ENCODE peak calls at places on chromosomes 5 and 9, in six cellular contexts. W is MM.1S; Q is uterus; D is tibial nerve; G is Panc1; N is CD8-positive, alpha-beta T cell. A is an unnamed sample. For H3K4me1 and H3K9me3, the result is how much of the 10 kb centered on the place peaks cover.

GRCh38 chr9:120439147-120439546 is 140.8 kb downstream of the CDK5RAP2 start:
- DNase-seq in W (peak), Q (no peak), D (no peak), G (no peak), N (no peak), A (no peak)

GRCh38 chr9:128072144-128073021 is 4.4 kb downstream of the SLC25A25 start:
- DNase-seq in W (peak), Q (peak), D (peak), G (no peak), N (peak), A (peak)

GRCh38 chr9:75146229-75146628 is 57.9 kb downstream of the OSTF1 start:
- DNase-seq in W (no peak), Q (no peak), D (no peak), G (no peak), N (no peak), A (no peak)

GRCh38 chr5:59557572-59557971 is 336.0 kb downstream of the PDE4D start:
- DNase-seq in W (peak), Q (no peak), D (no peak), G (no peak), N (no peak), A (no peak)

GRCh38 chr9:127166651-127167524 is 44.5 kb upstream of the ANGPTL2 start:
- DNase-seq in W (peak), Q (peak), D (no peak), G (no peak), N (no peak), A (no peak)

GRCh38 chr9:34546834-34547827 is 24.3 kb upstream of the ENHO start:
- DNase-seq in W (peak), Q (peak), D (peak), G (no peak), N (peak), A (peak)

GRCh38 chr5:97629281-97629680 is 446.2 kb upstream of the RIOK2 start:
- DNase-seq in W (no peak), Q (no peak), D (peak), G (no peak), N (no peak), A (peak)

GRCh38 chr5:1103505-1104326 is 8.1 kb downstream of the SLC12A7 start:
- DNase-seq in W (no peak), Q (peak), D (peak), G (no peak), N (no peak), A (peak)

GRCh38 chr5:95530441-95530840 is 24.3 kb downstream of the SKIC3 start:
- DNase-seq in W (no peak), Q (no peak), D (no peak), G (peak), N (no peak), A (no peak)

GRCh38 chr9:107036367-107036766 is 173.4 kb downstream of the ZNF462 start:
- DNase-seq in W (no peak), Q (no peak), D (no peak), G (no peak), N (no peak), A (no peak)

GRCh38 chr5:53362521-53362941 is 117.9 kb upstream of the FST start:
- DNase-seq in W (no peak), Q (no peak), D (no peak), G (peak), N (no peak), A (no peak)

GRCh38 chr5:116498478-116498877 is 76.1 kb downstream of the SEMA6A start:
- DNase-seq in W (no peak), Q (no peak), D (no peak), G (no peak), N (no peak), A (no peak)

GRCh38 chr5:140468188-140468587 is 66.6 kb downstream of the ANKHD1 start:
- DNase-seq in W (peak), Q (no peak), D (no peak), G (no peak), N (no peak), A (no peak)

GRCh38 chr9:137278913-137279711 is 1.6 kb downstream of the TOR4A start:
- DNase-seq in W (no peak), Q (no peak), D (no peak), G (no peak), N (no peak), A (no peak)

GRCh38 chr9:137236936-137237421 is 4.1 kb upstream of the TUBB4B start:
- DNase-seq in W (no peak), Q (no peak), D (no peak), G (no peak), N (no peak), A (no peak)

GRCh38 chr5:147857302-147858129 is 21.0 kb upstream of the SCGB3A2 start:
- DNase-seq in W (peak), Q (peak), D (peak), G (peak), N (peak), A (no peak)

GRCh38 chr9:115442054-115442453 is 324.1 kb upstream of the TNC start:
- DNase-seq in W (no peak), Q (no peak), D (no peak), G (no peak), N (no peak), A (no peak)

GRCh38 chr5:109078448-109078847 is 330.8 kb downstream of the FER start:
- DNase-seq in W (no peak), Q (no peak), D (no peak), G (no peak), N (no peak), A (no peak)

GRCh38 chr5:34005211-34005610 is 2.6 kb downstream of the AMACR start:
- DNase-seq in W (no peak), Q (no peak), D (no peak), G (no peak), N (no peak), A (no peak)

GRCh38 chr9:131657890-131658752 is 81.8 kb downstream of the RAPGEF1 start:
- DNase-seq in W (no peak), Q (no peak), D (no peak), G (peak), N (no peak), A (no peak)

GRCh38 chr9:6667633-6668280 is 22.2 kb upstream of the GLDC start:
- DNase-seq in W (peak), Q (no peak), D (no peak), G (no peak), N (no peak), A (no peak)

GRCh38 chr5:128498844-128499455 is 39.1 kb downstream of the FBN2 start:
- DNase-seq in W (peak), Q (no peak), D (no peak), G (no peak), N (no peak), A (no peak)

GRCh38 chr5:52989025-52989780 is at the start of gene ITGA2:
- DNase-seq in W (peak), Q (peak), D (peak), G (no peak), N (peak), A (peak)

GRCh38 chr9:100430286-100430940 is 3.5 kb downstream of the MSANTD3 start:
- DNase-seq in W (no peak), Q (no peak), D (no peak), G (no peak), N (no peak), A (no peak)

GRCh38 chr5:158464383-158464782 is 605.4 kb upstream of the CLINT1 start:
- DNase-seq in W (no peak), Q (peak), D (no peak), G (no peak), N (no peak), A (no peak)

GRCh38 chr9:34558911-34559615 is 30.5 kb downstream of the CNTFR start:
- DNase-seq in W (no peak), Q (no peak), D (no peak), G (no peak), N (no peak), A (no peak)

GRCh38 chr5:181241393-181241975 is 2.2 kb downstream of the RACK1 start:
- DNase-seq in W (peak), Q (no peak), D (no peak), G (peak), N (peak), A (no peak)

GRCh38 chr5:139926797-139927503 is 116.1 kb downstream of the NRG2 start:
- DNase-seq in W (no peak), Q (no peak), D (no peak), G (no peak), N (no peak), A (no peak)

GRCh38 chr9:15849871-15850270 is 297.0 kb downstream of the CCDC171 start:
- DNase-seq in W (no peak), Q (no peak), D (no peak), G (no peak), N (no peak), A (no peak)

GRCh38 chr9:130430734-130431535 is 13.8 kb upstream of the ASS1 start:
- DNase-seq in W (no peak), Q (no peak), D (no peak), G (no peak), N (no peak), A (no peak)

GRCh38 chr9:124130277-124131075 is 118.9 kb downstream of the LHX2 start:
- DNase-seq in W (no peak), Q (no peak), D (no peak), G (no peak), N (no peak), A (no peak)

DNA sequence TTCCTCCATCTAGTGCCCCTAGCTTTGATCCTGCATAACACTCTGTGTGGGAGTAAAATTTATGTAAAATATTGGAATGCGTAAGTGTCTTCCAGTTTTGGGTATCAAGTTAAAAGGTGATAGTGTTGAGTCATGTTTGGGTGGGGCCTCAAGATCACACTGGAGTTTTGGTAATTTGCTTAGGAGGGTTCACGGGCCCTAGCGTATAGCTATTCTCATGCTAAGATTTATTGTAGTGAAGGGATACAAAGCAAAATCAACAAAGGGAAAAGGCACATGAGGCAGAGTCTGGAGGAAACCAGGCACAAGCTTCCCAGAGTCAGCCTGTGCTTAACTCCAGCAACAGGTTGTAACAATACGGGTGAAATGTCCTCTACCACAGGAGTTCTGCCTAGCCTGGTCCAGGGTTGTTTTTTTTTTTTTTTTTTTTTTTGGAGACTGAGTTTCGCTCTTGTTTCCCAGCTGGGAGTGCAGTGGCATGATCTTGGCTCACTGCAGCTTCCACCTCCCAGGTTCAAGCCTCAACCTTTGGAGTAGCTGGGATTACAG is 20.2 kb downstream of the HSPA4 start:
- DNase-seq in W (no peak), Q (no peak), D (no peak), G (no peak), N (no peak), A (no peak)
- H3K4me1 ChIP-seq in W (under half), Q (under half), D (under half), G (under half), N (under half), A (under half)

DNA sequence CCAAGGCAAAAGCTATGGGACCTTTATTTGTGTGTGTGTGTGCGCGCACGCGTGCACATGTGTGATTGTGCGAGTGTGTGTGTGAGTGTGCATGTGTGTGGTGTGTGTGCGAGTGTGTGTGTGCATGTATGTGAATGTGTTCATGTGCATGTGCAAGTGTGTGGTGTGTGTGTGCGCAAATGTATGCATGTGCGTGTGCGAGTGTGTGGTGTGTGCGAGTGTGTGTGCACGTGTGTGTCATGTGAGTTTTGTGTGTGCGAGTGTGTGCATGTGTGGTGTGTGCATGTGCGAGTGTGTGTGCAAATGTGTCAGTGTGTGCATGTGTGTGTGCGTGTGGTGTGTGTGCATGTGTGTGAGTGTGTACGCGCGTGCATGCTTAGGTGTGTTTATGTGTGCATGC is 11.1 kb upstream of the GLT6D1 start:
- DNase-seq in W (no peak), Q (no peak), D (no peak), G (no peak), N (no peak), A (no peak)
- H3K9me3 ChIP-seq in W (under half), Q (under half), D (under half), G (under half), N (under half), A (under half)

DNA sequence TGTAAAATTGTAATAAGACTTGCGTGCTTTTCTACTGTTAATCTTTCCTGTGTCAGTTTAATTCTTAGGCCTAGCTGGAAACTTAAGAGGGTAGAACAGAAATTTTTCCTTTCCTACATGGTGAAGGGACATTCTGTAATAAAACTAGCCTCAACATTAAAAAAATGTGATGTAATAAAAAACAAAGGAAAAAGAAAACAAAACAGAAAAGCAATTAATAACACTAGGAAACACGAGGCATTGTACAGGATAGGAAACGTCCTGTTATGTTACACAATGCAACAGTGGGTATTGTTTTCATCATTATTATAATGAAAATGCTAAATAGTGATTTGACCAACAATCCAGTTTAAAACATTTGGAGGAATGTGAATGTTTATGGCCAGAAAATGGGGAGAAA is 47.8 kb downstream of the FXN start:
- DNase-seq in W (no peak), Q (no peak), D (no peak), G (no peak), N (no peak), A (no peak)
- H3K27ac ChIP-seq in W (no peak), Q (no peak), D (no peak), G (no peak), N (no peak), A (peak)

GRCh38 chr9:134057751-134058701 is 9.8 kb downstream of the BRD3 start:
- DNase-seq in W (no peak), Q (peak), D (no peak), G (no peak), N (no peak), A (peak)
- H3K4me1 ChIP-seq in W (under half), Q (under half), D (half or more), G (under half), N (under half), A (half or more)

DNA sequence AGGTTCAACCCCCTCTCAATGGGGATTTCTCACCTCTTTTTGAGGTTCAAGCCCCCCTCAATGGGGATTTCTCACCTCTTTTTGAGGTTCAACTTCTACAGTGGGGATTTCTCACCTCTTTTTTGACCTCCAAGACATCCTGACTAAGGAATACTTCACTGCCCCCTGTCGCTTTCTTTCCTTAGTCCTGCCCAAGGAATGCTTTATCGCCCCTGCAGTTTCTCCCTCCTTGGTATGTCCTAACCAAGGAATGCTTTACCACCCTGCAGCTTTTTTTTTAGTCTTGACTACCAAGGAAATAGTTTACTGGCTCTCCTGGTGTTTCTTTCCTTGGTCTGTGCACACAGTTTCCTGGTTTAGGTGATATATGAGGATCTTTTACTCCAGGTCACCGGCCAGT is 9.6 kb upstream of the IRGM start:
- DNase-seq in W (no peak), Q (no peak), D (no peak), G (no peak), N (no peak), A (no peak)
- H3K9me3 ChIP-seq in W (under half), Q (under half), D (under half), G (under half), N (under half), A (under half)

GRCh38 chr9:95127249-95128176 is 190.0 kb downstream of the FANCC start:
- DNase-seq in W (peak), Q (peak), D (peak), G (no peak), N (peak), A (peak)
- H3K27ac ChIP-seq in W (no peak), Q (peak), D (peak), G (no peak), N (no peak), A (no peak)